ENCODE peak calls at places on chromosomes 16 and 17, in four cellular contexts. One of them, this sample, is unnamed.

GRCh38 chr17:78241277-78242023 is 10.0 kb downstream of the TMEM235 start:
- DNase-seq in body of pancreas: no peak
- DNase-seq in lower leg skin: no peak
- DNase-seq in breast epithelium: no peak
- DNase-seq in this sample: no peak

GRCh38 chr17:50379733-50380132 is 6.7 kb downstream of the EME1 start:
- DNase-seq in body of pancreas: no peak
- DNase-seq in lower leg skin: no peak
- DNase-seq in breast epithelium: no peak
- DNase-seq in this sample: no peak

GRCh38 chr16:81758376-81758775 is 20.7 kb upstream of the PLCG2 start:
- DNase-seq in body of pancreas: no peak
- DNase-seq in lower leg skin: no peak
- DNase-seq in breast epithelium: no peak
- DNase-seq in this sample: no peak

GRCh38 chr17:29131814-29132682 is 48.1 kb downstream of the MYO18A start:
- DNase-seq in body of pancreas: no peak
- DNase-seq in lower leg skin: no peak
- DNase-seq in breast epithelium: no peak
- DNase-seq in this sample: no peak

GRCh38 chr17:35764123-35764991 is 3.7 kb downstream of the C17orf50 start:
- DNase-seq in body of pancreas: peak
- DNase-seq in lower leg skin: peak
- DNase-seq in breast epithelium: peak
- DNase-seq in this sample: no peak

GRCh38 chr16:58024673-58025350 is 742 bp upstream of the MMP15 start:
- DNase-seq in body of pancreas: peak
- DNase-seq in lower leg skin: no peak
- DNase-seq in breast epithelium: no peak
- DNase-seq in this sample: no peak

GRCh38 chr17:80043963-80044362 is 7.5 kb downstream of the CCDC40 start:
- DNase-seq in body of pancreas: no peak
- DNase-seq in lower leg skin: no peak
- DNase-seq in breast epithelium: no peak
- DNase-seq in this sample: no peak

GRCh38 chr17:62703269-62703775 is 75.9 kb downstream of the MRC2 start:
- DNase-seq in body of pancreas: peak
- DNase-seq in lower leg skin: no peak
- DNase-seq in breast epithelium: peak
- DNase-seq in this sample: no peak

GRCh38 chr16:82062645-82063058 is 27.6 kb downstream of the HSD17B2 start:
- DNase-seq in body of pancreas: no peak
- DNase-seq in lower leg skin: no peak
- DNase-seq in breast epithelium: no peak
- DNase-seq in this sample: no peak

GRCh38 chr16:80105160-80105559 is 435.6 kb upstream of the DYNLRB2 start:
- DNase-seq in body of pancreas: no peak
- DNase-seq in lower leg skin: no peak
- DNase-seq in breast epithelium: no peak
- DNase-seq in this sample: no peak

GRCh38 chr17:42458497-42459255 is at the start of gene ATP6V0A1:
- DNase-seq in body of pancreas: peak
- DNase-seq in lower leg skin: peak
- DNase-seq in breast epithelium: peak
- DNase-seq in this sample: peak
- TF ChIP-seq POLR2A in body of pancreas: peak
- TF ChIP-seq POLR2A in lower leg skin: peak
- TF ChIP-seq POLR2A in breast epithelium: peak
- TF ChIP-seq POLR2A in this sample: peak

GRCh38 chr16:90032664-90033346 is 13.5 kb upstream of the DBNDD1 start:
- DNase-seq in body of pancreas: no peak
- DNase-seq in lower leg skin: no peak
- DNase-seq in breast epithelium: no peak
- DNase-seq in this sample: no peak

GRCh38 chr16:90035902-90036301 is 16.6 kb upstream of the DBNDD1 start:
- DNase-seq in body of pancreas: no peak
- DNase-seq in lower leg skin: no peak
- DNase-seq in breast epithelium: no peak
- DNase-seq in this sample: no peak

GRCh38 chr16:90034504-90034903 is 15.2 kb upstream of the DBNDD1 start:
- DNase-seq in body of pancreas: no peak
- DNase-seq in lower leg skin: no peak
- DNase-seq in breast epithelium: no peak
- DNase-seq in this sample: no peak

GRCh38 chr16:90040152-90041023 is 21.1 kb upstream of the DBNDD1 start:
- DNase-seq in body of pancreas: no peak
- DNase-seq in lower leg skin: no peak
- DNase-seq in breast epithelium: no peak
- DNase-seq in this sample: no peak

GRCh38 chr16:90037202-90037765 is 18.0 kb upstream of the DBNDD1 start:
- DNase-seq in body of pancreas: no peak
- DNase-seq in lower leg skin: no peak
- DNase-seq in breast epithelium: no peak
- DNase-seq in this sample: no peak
- TF ChIP-seq POLR2A in body of pancreas: no peak
- TF ChIP-seq POLR2A in lower leg skin: no peak
- TF ChIP-seq POLR2A in breast epithelium: no peak
- TF ChIP-seq POLR2A in this sample: no peak

GRCh38 chr16:30084096-30084815 is 7.5 kb downstream of the TBX6 start:
- DNase-seq in body of pancreas: no peak
- DNase-seq in lower leg skin: no peak
- DNase-seq in breast epithelium: no peak
- DNase-seq in this sample: no peak

GRCh38 chr16:30085820-30086219 is 5.9 kb downstream of the TBX6 start:
- DNase-seq in body of pancreas: no peak
- DNase-seq in lower leg skin: no peak
- DNase-seq in breast epithelium: no peak
- DNase-seq in this sample: no peak

GRCh38 chr16:30086291-30087140 is 5.2 kb downstream of the TBX6 start:
- DNase-seq in body of pancreas: no peak
- DNase-seq in lower leg skin: no peak
- DNase-seq in breast epithelium: no peak
- DNase-seq in this sample: no peak

GRCh38 chr16:30084816-30085159 is 6.9 kb downstream of the TBX6 start:
- DNase-seq in body of pancreas: no peak
- DNase-seq in lower leg skin: no peak
- DNase-seq in breast epithelium: no peak
- DNase-seq in this sample: no peak

GRCh38 chr16:30085247-30085646 is 6.5 kb downstream of the TBX6 start:
- DNase-seq in body of pancreas: no peak
- DNase-seq in lower leg skin: no peak
- DNase-seq in breast epithelium: no peak
- DNase-seq in this sample: no peak
- TF ChIP-seq POLR2A in body of pancreas: no peak
- TF ChIP-seq POLR2A in lower leg skin: no peak
- TF ChIP-seq POLR2A in breast epithelium: no peak
- TF ChIP-seq POLR2A in this sample: no peak

GRCh38 chr17:47821424-47822379 is at the start of gene OSBPL7:
- DNase-seq in body of pancreas: peak
- DNase-seq in lower leg skin: peak
- DNase-seq in breast epithelium: peak
- DNase-seq in this sample: peak
- TF ChIP-seq POLR2A in body of pancreas: peak
- TF ChIP-seq POLR2A in lower leg skin: no peak
- TF ChIP-seq POLR2A in breast epithelium: no peak
- TF ChIP-seq POLR2A in this sample: peak

GRCh38 chr17:45149037-45149668 is 878 bp downstream of the HEXIM1 start:
- DNase-seq in body of pancreas: peak
- DNase-seq in lower leg skin: peak
- DNase-seq in breast epithelium: peak
- DNase-seq in this sample: no peak
- TF ChIP-seq POLR2A in body of pancreas: peak
- TF ChIP-seq POLR2A in lower leg skin: no peak
- TF ChIP-seq POLR2A in breast epithelium: no peak
- TF ChIP-seq POLR2A in this sample: peak

DNA sequence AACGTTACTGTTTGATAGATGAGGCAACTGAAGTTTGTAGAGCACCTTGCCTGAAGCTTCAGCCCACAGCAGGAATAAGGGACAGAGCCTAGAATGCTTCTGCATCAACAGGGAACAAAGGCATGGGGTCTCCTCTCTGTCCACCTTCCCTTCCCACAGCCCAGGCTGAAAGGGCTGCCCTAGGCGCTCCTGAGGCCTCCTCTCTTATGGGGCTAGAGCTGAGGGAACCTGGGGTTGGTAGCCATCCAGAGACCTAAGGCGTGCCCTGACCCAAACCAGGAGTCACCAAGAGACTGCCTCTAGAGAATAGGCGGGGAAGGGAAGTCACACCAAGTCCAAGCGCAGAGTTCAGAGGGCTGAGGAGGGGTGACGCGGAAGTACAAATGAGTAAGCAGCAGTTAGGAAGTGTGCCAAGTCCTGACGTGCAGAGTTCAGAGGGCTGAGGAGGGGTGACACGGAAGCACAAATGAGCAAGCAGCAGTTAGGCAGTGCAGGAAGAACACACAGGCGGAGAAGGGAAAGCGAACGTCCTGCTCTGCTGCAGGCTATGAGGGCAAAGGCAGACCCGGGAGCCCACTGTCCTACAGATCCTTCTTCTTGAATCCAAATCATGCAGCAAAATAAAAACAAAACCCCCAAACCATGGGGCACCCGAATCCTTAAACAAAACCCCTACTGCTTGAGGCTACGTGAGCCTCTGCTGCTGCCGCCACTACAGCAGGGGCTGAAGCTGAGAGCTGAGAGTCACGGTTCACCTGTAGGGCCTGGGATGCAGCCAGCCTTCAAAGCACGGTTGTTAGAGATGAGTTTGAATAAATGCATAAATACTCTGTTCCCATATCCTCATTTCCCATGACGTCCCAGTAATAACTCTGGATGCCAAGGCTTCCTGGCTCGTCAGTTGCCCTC is 2.7 kb upstream of the SPG7 start:
- DNase-seq in body of pancreas: peak
- DNase-seq in lower leg skin: peak
- DNase-seq in breast epithelium: peak
- DNase-seq in this sample: peak
- TF ChIP-seq POLR2A in body of pancreas: no peak
- TF ChIP-seq POLR2A in lower leg skin: no peak
- TF ChIP-seq POLR2A in breast epithelium: no peak
- TF ChIP-seq POLR2A in this sample: no peak

GRCh38 chr17:72118588-72119279 is 2.1 kb upstream of the SOX9 start:
- DNase-seq in body of pancreas: peak
- DNase-seq in lower leg skin: peak
- DNase-seq in breast epithelium: peak
- DNase-seq in this sample: no peak
- TF ChIP-seq POLR2A in body of pancreas: no peak
- TF ChIP-seq POLR2A in lower leg skin: no peak
- TF ChIP-seq POLR2A in breast epithelium: no peak
- TF ChIP-seq POLR2A in this sample: no peak

GRCh38 chr17:81915331-81915730 is 2.6 kb downstream of the SIRT7 start:
- DNase-seq in body of pancreas: no peak
- DNase-seq in lower leg skin: no peak
- DNase-seq in breast epithelium: no peak
- DNase-seq in this sample: no peak

GRCh38 chr17:81918762-81919545 is 978 bp upstream of the SIRT7 start:
- DNase-seq in body of pancreas: no peak
- DNase-seq in lower leg skin: no peak
- DNase-seq in breast epithelium: no peak
- DNase-seq in this sample: no peak

GRCh38 chr17:81914103-81914850 is 3.1 kb upstream of the PCYT2 start:
- DNase-seq in body of pancreas: no peak
- DNase-seq in lower leg skin: no peak
- DNase-seq in breast epithelium: no peak
- DNase-seq in this sample: no peak

GRCh38 chr17:81920612-81921530 is 2.9 kb upstream of the SIRT7 start:
- DNase-seq in body of pancreas: no peak
- DNase-seq in lower leg skin: no peak
- DNase-seq in breast epithelium: no peak
- DNase-seq in this sample: no peak

DNA sequence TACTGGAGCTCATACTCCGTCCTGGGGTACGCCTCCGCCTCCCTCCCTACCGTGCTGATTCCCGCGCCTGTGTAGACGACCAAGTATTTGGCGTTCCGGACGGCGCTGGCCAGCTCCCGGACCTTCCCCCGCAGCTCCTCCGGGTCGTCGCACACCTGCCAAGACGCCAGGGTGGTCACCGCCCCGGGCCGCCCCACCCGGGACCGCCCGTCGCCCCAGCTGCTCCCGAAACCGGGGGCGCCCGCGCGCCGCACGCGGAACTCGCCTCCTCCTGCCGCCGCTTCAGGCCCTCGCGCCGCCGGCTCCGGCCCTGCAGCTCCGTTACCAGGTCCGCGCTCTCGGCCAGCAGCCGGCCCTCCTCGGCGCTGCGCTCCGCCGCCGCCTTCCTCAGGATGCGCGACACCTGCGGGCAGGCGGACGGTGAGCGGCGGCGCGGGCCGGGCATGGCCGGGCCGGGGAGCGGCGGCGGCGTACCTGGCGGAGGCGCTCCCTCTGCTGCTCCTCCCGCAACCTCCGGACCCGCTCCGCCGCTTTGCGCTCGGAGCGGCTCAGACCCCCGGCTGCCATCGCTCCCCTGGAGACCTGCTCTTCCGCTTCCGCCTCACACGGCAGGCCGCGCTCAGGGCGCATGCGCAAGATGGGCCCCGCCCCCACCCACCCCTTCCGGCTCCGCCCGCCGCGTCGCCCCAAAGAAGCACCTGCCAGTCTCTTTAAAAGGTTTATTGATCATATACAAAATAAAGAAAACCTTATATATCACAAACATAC is at the start of gene SIRT7:
- DNase-seq in body of pancreas: peak
- DNase-seq in lower leg skin: no peak
- DNase-seq in breast epithelium: peak
- DNase-seq in this sample: no peak
- TF ChIP-seq POLR2A in body of pancreas: peak
- TF ChIP-seq POLR2A in lower leg skin: no peak
- TF ChIP-seq POLR2A in breast epithelium: no peak
- TF ChIP-seq POLR2A in this sample: peak

This sample was measured in esophagus squamous epithelium.